ENCODE peak calls at places on chromosomes 3 and 15, in seven cellular contexts. X is thoracic aorta; B is CD4-positive, alpha-beta memory T cell; N is GM23248; Y is left ventricle myocardium inferior; H is mammary epithelial cell; P is cardiac muscle cell. C is an unnamed sample. For H3K4me1, the result is how much of the 10 kb centered on the place peaks cover.

GRCh38 chr3:150508401-150508800 is 37.9 kb downstream of the SERP1 start:
- DNase-seq in X (no peak), B (no peak), N (no peak), Y (no peak), H (peak), P (no peak), C (no peak)

GRCh38 chr15:89179966-89180875 is 41.2 kb downstream of the RLBP1 start:
- DNase-seq in X (no peak), B (no peak), N (no peak), Y (no peak), H (peak), P (no peak), C (peak)

GRCh38 chr3:36906504-36907149 is 38.2 kb downstream of the TRANK1 start:
- DNase-seq in X (no peak), B (peak), N (peak), Y (no peak), H (peak), P (no peak), C (no peak)

GRCh38 chr3:41148446-41148845 is 50.9 kb upstream of the CTNNB1 start:
- DNase-seq in X (no peak), B (no peak), N (no peak), Y (no peak), H (peak), P (no peak), C (no peak)

GRCh38 chr3:112813016-112813415 is 33.6 kb downstream of the CD200R1L start:
- DNase-seq in X (no peak), B (no peak), N (peak), Y (no peak), H (no peak), P (no peak), C (no peak)

GRCh38 chr15:52288051-52288942 is 7.3 kb downstream of the MYO5C start:
- DNase-seq in X (no peak), B (no peak), N (no peak), Y (no peak), H (peak), P (no peak), C (no peak)

GRCh38 chr15:81334768-81335447 is 11.0 kb upstream of the STARD5 start:
- DNase-seq in X (no peak), B (no peak), N (no peak), Y (no peak), H (no peak), P (no peak), C (no peak)

GRCh38 chr3:58041826-58042324 is 33.7 kb downstream of the FLNB start:
- DNase-seq in X (no peak), B (no peak), N (peak), Y (no peak), H (peak), P (no peak), C (no peak)

GRCh38 chr3:64109438-64109837 is 86.1 kb upstream of the PSMD6 start:
- DNase-seq in X (no peak), B (no peak), N (no peak), Y (no peak), H (peak), P (no peak), C (no peak)

GRCh38 chr15:83845230-83845629 is 191.3 kb downstream of the ADAMTSL3 start:
- DNase-seq in X (no peak), B (no peak), N (peak), Y (no peak), H (peak), P (no peak), C (no peak)

GRCh38 chr3:128416578-128417150 is 50.0 kb downstream of the DNAJB8 start:
- DNase-seq in X (no peak), B (no peak), N (peak), Y (no peak), H (peak), P (no peak), C (no peak)

DNA sequence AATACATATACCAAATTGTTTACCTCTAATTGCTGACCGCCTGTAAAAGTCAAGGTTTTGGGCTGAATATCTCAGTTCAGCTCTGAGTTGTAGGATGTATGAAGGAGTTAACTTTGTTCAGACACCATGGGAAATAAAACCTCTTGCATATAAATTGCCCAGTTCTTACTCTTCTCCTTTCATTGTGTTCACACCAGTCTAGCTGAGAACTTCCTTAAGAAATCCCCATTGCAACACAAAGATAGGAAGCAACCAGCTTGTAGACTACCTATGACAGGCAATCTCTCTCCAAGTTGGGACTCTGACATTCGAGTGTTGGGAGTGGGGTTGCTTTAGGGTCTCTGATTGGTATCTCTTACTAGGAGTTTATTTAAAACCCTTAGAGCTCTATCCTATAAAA is 97.8 kb upstream of the RASGRP1 start:
- DNase-seq in X (no peak), B (no peak), N (no peak), Y (no peak), H (no peak), P (no peak), C (no peak)
- H3K4me1 ChIP-seq in X (under half), B (half or more), N (under half), Y (under half), H (under half), P (under half), C (under half)

DNA sequence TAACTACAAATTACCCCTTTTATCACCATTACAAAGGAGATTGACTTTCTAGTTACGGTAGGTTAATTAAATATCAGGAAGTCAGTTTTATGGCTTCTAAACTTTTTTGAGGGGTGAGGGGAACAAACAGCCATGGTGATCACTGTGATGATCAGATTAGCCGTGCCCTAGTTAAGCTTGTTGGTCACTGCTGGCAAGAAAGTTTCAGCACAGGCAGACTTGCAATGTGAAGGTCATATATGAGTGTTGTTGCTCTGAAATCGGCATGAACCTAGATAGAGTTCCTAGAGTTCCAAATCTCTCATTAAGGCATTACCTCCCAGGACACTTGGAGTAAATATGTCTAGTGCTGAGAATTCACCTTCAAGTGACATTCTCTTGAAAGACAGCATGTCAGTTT is 156.6 kb downstream of the GHSR start:
- DNase-seq in X (no peak), B (no peak), N (no peak), Y (no peak), H (no peak), P (peak), C (peak)
- H3K4me1 ChIP-seq in X (half or more), B (under half), N (under half), Y (half or more), H (under half), P (under half), C (under half)

GRCh38 chr3:16113704-16114103 is 60.8 kb upstream of the GALNT15 start:
- DNase-seq in X (no peak), B (no peak), N (peak), Y (no peak), H (peak), P (no peak), C (no peak)

GRCh38 chr3:16114930-16115329 is 59.5 kb upstream of the GALNT15 start:
- DNase-seq in X (no peak), B (no peak), N (no peak), Y (no peak), H (no peak), P (no peak), C (no peak)

GRCh38 chr3:16112910-16113504 is 61.5 kb upstream of the GALNT15 start:
- DNase-seq in X (no peak), B (no peak), N (peak), Y (no peak), H (peak), P (no peak), C (peak)

GRCh38 chr3:16118396-16118795 is 56.1 kb upstream of the GALNT15 start:
- DNase-seq in X (no peak), B (no peak), N (no peak), Y (no peak), H (no peak), P (no peak), C (no peak)

GRCh38 chr3:16114381-16114916 is 60.0 kb upstream of the GALNT15 start:
- DNase-seq in X (no peak), B (no peak), N (peak), Y (no peak), H (no peak), P (no peak), C (no peak)
- H3K4me1 ChIP-seq in X (under half), B (under half), N (under half), Y (under half), H (under half), P (under half), C (under half)

DNA sequence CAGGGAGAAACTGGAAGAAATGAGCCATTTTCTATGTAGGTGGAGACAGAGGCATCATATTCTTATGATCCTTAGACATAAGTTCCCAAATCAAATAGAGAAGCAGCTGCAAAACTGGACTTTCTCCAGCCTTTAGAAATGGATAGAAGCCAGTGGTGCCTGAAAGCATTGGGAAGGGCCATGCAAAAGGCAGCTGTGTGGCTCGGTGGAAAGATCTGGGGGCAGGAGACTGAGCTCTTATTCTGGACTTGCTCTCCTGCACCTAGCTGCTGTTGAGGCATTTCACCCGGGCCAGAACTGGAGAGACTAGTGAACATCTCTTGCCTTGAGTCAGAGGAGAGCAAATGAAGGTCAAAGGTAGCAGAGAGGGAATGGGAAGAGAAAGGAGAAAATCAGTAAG is 73.1 kb downstream of the TFG start:
- DNase-seq in X (no peak), B (no peak), N (peak), Y (no peak), H (no peak), P (no peak), C (no peak)
- H3K4me1 ChIP-seq in X (under half), B (under half), N (half or more), Y (under half), H (under half), P (under half), C (under half)

GRCh38 chr3:50241163-50241562 is 5.2 kb downstream of the GNAI2 start:
- DNase-seq in X (no peak), B (no peak), N (peak), Y (no peak), H (no peak), P (peak), C (no peak)

GRCh38 chr3:50237754-50238548 is 1.9 kb downstream of the GNAI2 start:
- DNase-seq in X (peak), B (peak), N (peak), Y (peak), H (peak), P (peak), C (peak)

GRCh38 chr3:50238549-50239026 is 2.6 kb downstream of the GNAI2 start:
- DNase-seq in X (no peak), B (no peak), N (peak), Y (peak), H (peak), P (no peak), C (peak)

GRCh38 chr3:50237133-50237651 is 1.2 kb downstream of the GNAI2 start:
- DNase-seq in X (no peak), B (peak), N (peak), Y (no peak), H (peak), P (peak), C (no peak)

GRCh38 chr3:50239649-50240048 is 3.6 kb downstream of the GNAI2 start:
- DNase-seq in X (no peak), B (no peak), N (no peak), Y (no peak), H (no peak), P (no peak), C (no peak)
- H3K4me1 ChIP-seq in X (half or more), B (half or more), N (under half), Y (half or more), H (under half), P (under half), C (half or more)

GRCh38 chr15:74208496-74208895 is 5.9 kb upstream of the STRA6 start:
- DNase-seq in X (no peak), B (no peak), N (no peak), Y (no peak), H (no peak), P (no peak), C (no peak)
- H3K4me1 ChIP-seq in X (half or more), B (under half), N (under half), Y (under half), H (under half), P (under half), C (under half)

DNA sequence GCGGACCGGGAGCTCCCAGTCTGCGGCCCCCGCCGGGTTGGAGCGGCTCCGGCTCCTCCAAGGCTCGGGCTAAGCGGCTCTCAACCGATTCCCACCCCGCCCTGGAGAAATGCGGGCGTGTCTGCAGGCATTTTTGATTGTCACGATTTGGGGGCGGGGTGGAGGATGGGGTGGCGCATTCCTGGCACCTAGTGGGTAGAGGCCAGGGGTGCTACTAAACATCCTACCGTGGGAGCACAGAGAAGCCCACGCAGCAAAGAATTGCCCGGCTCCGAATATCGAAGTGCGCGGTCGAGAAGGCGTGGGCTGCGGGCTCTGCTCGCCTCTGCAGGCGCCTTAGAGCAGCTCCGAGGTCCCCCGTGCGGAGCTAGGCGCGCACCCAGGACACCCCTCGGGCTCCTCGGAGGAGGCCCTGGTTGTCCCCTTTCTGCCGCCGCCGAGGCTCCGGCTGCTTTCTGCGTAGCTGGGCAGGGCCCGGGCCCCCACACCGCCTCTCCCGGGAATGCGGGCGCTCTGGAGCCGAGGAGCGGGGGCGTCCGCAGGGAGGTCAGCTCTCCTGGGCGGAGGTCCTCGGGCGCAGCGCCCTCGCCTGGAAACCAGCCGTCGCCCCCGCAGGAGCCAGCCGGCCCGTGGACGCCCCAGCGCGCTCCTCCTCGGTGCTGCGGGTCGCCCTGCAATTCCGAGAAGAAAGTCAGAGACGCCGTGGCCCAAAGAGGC is 16.5 kb upstream of the LAMP3 start:
- DNase-seq in X (no peak), B (peak), N (peak), Y (peak), H (peak), P (peak), C (peak)
- H3K4me1 ChIP-seq in X (under half), B (under half), N (under half), Y (under half), H (under half), P (under half), C (under half)

GRCh38 chr3:122000936-122001605 is 21.0 kb downstream of the ILDR1 start:
- DNase-seq in X (no peak), B (no peak), N (no peak), Y (no peak), H (no peak), P (no peak), C (no peak)
- H3K4me1 ChIP-seq in X (under half), B (under half), N (under half), Y (under half), H (under half), P (under half), C (under half)

C was measured in adrenal gland.